ENCODE peak calls at places on chromosomes 11 and 22, in four cellular contexts. E is kidney; Y is CD8-positive, alpha-beta T cell; Z is endothelial cell of umbilical vein. R is an unnamed sample.

GRCh38 chr22:44668190-44668885 is 33.7 kb upstream of the PRR5 start:
- DNase-seq in E (peak; percentile 78), Y (peak; percentile 71), Z (no peak), R (peak; percentile 69)

GRCh38 chr11:74749127-74749964 is 697 bp downstream of the RNF169 start:
- DNase-seq in E (peak; percentile 79), Y (peak; percentile 30), Z (peak; percentile 73), R (peak; percentile 73)

GRCh38 chr11:124174001-124174400 is 9.1 kb upstream of the OR10D3 start:
- DNase-seq in E (no peak), Y (no peak), Z (peak; percentile 83), R (peak; percentile 78)

GRCh38 chr11:66268953-66269906 is 791 bp downstream of the RAB1B start:
- DNase-seq in E (peak; percentile 83), Y (no peak), Z (peak; percentile 34), R (peak; percentile 59)

GRCh38 chr11:64539711-64540420 is 51.2 kb upstream of the SLC22A12 start:
- DNase-seq in E (peak; percentile 8), Y (no peak), Z (no peak), R (no peak)

GRCh38 chr11:67458266-67458665 is 3.1 kb downstream of the CABP4 start:
- DNase-seq in E (no peak), Y (no peak), Z (no peak), R (no peak)

GRCh38 chr22:39664485-39665200 is 94.1 kb downstream of the CACNA1I start:
- DNase-seq in E (no peak), Y (peak; percentile 41), Z (no peak), R (peak; percentile 38)

GRCh38 chr22:28999510-29000224 is 62.0 kb downstream of the C22orf31 start:
- DNase-seq in E (no peak), Y (no peak), Z (no peak), R (no peak)

GRCh38 chr22:36569999-36570398 is 41.0 kb upstream of the EIF3D start:
- DNase-seq in E (no peak), Y (no peak), Z (peak; percentile 10), R (no peak)

GRCh38 chr11:118910309-118911112 is 15.2 kb downstream of the BCL9L start:
- DNase-seq in E (peak; percentile 95), Y (peak; percentile 80), Z (peak; percentile 44), R (peak; percentile 93)

GRCh38 chr11:12508151-12508740 is 130.9 kb downstream of the PARVA start:
- DNase-seq in E (no peak), Y (no peak), Z (peak; percentile 70), R (peak; percentile 44)

GRCh38 chr11:88358040-88358431 is 20.5 kb upstream of the CTSC start:
- DNase-seq in E (no peak), Y (no peak), Z (no peak), R (no peak)

GRCh38 chr22:26086359-26086758 is 82.9 kb upstream of the SEZ6L start:
- DNase-seq in E (no peak), Y (no peak), Z (no peak), R (no peak)

GRCh38 chr11:61711493-61711892 is 31.3 kb downstream of the DAGLA start:
- DNase-seq in E (no peak), Y (no peak), Z (no peak), R (no peak)

GRCh38 chr22:43953988-43954771 is 1.1 kb upstream of the SAMM50 start:
- DNase-seq in E (no peak), Y (no peak), Z (no peak), R (no peak)

GRCh38 chr11:42482822-42483221 is 829.0 kb upstream of the API5 start:
- DNase-seq in E (no peak), Y (no peak), Z (no peak), R (no peak)

GRCh38 chr11:61158691-61159381 is 2.4 kb downstream of the VPS37C start:
- DNase-seq in E (no peak), Y (no peak), Z (peak; percentile 75), R (no peak)

GRCh38 chr22:50399751-50400331 is 56.7 kb downstream of the PPP6R2 start:
- DNase-seq in E (no peak), Y (no peak), Z (no peak), R (peak; percentile 53)

GRCh38 chr11:111018571-111018970 is 227.0 kb upstream of the POU2AF2 start:
- DNase-seq in E (no peak), Y (no peak), Z (no peak), R (no peak)

GRCh38 chr11:4464216-4465159 is 15.4 kb downstream of the OR52K2 start:
- DNase-seq in E (no peak), Y (no peak), Z (no peak), R (peak; percentile 56)
- H3K27ac ChIP-seq in E (no peak overlapping the region), Y (no peak overlapping the region), Z (no peak overlapping the region), R (peak overlapping the region; percentile 96)

DNA sequence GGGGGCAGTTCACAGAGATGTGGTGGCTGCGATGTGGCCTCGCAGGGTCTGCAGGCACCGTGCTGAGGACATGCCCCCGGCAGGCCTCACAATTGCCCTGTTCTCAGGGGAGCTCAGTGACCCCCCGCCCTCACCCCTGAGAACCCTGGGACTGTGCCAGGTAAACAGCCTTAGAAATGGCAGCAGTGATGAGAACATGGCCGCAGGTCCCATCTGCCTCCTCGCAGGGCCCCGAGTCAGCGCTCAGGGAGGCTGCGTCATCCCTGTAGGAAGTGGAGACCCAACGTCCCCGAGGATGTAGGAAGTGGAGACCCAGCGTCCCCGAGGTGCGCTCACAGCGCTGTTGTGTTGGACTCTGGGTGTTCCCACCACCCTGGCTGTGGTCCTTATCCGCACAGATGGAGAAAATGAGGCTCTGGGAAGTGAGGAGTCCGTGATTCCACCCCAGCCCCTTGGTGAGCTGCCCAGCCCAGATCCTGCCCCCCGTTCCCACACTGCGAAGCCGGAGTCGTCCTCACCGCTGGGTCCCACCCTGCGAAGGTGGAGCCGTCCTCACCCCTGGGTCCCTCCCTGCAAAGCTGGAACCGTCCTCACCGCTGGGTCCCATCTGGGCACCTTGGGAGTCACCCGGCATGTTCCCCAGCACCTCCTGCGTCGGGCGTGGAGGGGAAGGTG is 1086.8 kb downstream of the BRD1 start:
- DNase-seq in E (peak; percentile 60), Y (no peak), Z (no peak), R (no peak)
- TF ChIP-seq CTCF in E (no peak), Y (no peak), Z (no peak), R (no peak)

GRCh38 chr11:96050435-96051182 is 126.7 kb upstream of the MTMR2 start:
- DNase-seq in E (no peak), Y (no peak), Z (no peak), R (peak; percentile 78)
- H3K4me1 ChIP-seq in E (peaks cover 11% of the 10 kb centered on the region), Y (peaks cover 12% of the 10 kb centered on the region), Z (peaks cover 12% of the 10 kb centered on the region), R (peaks cover 55% of the 10 kb centered on the region)

DNA sequence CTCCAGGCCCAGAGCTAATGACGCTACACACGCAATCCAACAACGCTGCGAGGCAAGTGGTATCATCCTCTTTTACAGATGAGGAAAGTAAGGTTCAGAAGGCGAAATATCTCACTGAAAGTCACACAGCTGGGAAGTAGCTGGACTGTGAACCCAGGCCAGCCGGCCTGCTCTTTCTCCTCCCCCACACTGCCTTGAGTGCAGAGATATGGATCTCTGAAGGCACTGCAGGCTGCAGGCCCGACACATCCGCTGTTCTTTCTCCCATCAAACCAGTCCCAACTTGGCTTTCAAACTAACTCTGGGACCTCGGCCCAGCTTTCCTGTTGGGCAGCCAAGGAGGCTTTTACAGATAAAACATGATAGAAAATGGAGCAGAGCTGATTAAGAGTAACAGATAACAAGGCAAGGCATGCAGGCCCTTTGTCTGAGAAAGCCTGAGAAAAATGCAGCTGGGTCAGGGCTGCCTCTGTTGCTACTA is 64.0 kb upstream of the PTPRJ start:
- DNase-seq in E (peak; percentile 86), Y (no peak), Z (peak; percentile 85), R (peak; percentile 43)
- H3K27ac ChIP-seq in E (peak overlapping the region; percentile 48), Y (no peak overlapping the region), Z (peak overlapping the region; percentile 15), R (peak overlapping the region; percentile 63)